ENCODE peak calls at places on chromosomes 16 and 17, in four cellular contexts. X is adrenal gland, Q is H9, H is A549. O is an unnamed sample.

GRCh38 chr16:71431991-71432390 is 9.9 kb downstream of the TLE7 start:
- DNase-seq in X (no peak), Q (no peak), H (no peak), O (no peak)

GRCh38 chr17:72373910-72374741 is 253.3 kb downstream of the SOX9 start:
- DNase-seq in X (no peak), Q (no peak), H (no peak), O (no peak)

GRCh38 chr17:66620528-66620927 is 214.4 kb upstream of the CACNG5 start:
- DNase-seq in X (no peak), Q (no peak), H (no peak), O (no peak)

GRCh38 chr17:7435676-7436555 is 681 bp downstream of the TMEM102 start:
- DNase-seq in X (peak; percentile 57), Q (peak; percentile 91), H (peak; percentile 59), O (peak; percentile 69)

GRCh38 chr16:53817117-53817516 is 113.2 kb downstream of the FTO start:
- DNase-seq in X (peak; percentile 33), Q (no peak), H (peak; percentile 62), O (no peak)

GRCh38 chr16:83689385-83689831 is 118.4 kb upstream of the HSBP1 start:
- DNase-seq in X (no peak), Q (no peak), H (no peak), O (no peak)

GRCh38 chr17:31404028-31404949 is 12.8 kb downstream of the RAB11FIP4 start:
- DNase-seq in X (no peak), Q (peak; percentile 33), H (no peak), O (no peak)

GRCh38 chr16:87881327-87882200 is 12.3 kb upstream of the SLC7A5 start:
- DNase-seq in X (no peak), Q (no peak), H (no peak), O (no peak)

GRCh38 chr17:32533296-32533695 is 46.5 kb downstream of the CDK5R1 start:
- DNase-seq in X (no peak), Q (no peak), H (no peak), O (no peak)

GRCh38 chr17:3033741-3034577 is 29.4 kb downstream of the OR1D5 start:
- DNase-seq in X (peak; percentile 9), Q (no peak), H (no peak), O (no peak)

GRCh38 chr16:31416371-31416770 is 11.8 kb downstream of the COX6A2 start:
- DNase-seq in X (no peak), Q (no peak), H (no peak), O (no peak)

GRCh38 chr16:71297252-71297651 is 8.1 kb upstream of the CMTR2 start:
- DNase-seq in X (no peak), Q (no peak), H (no peak), O (no peak)

GRCh38 chr17:14214271-14214670 is 22.4 kb downstream of the CDRT15 start:
- DNase-seq in X (no peak), Q (no peak), H (no peak), O (no peak)

GRCh38 chr17:29107933-29108805 is 65.2 kb downstream of the PIPOX start:
- DNase-seq in X (peak; percentile 84), Q (no peak), H (peak; percentile 61), O (peak; percentile 65)

GRCh38 chr17:413706-414440 is 61.3 kb upstream of the RPH3AL start:
- DNase-seq in X (no peak), Q (no peak), H (no peak), O (no peak)

GRCh38 chr17:34445145-34445544 is 82.1 kb upstream of the CCL1 start:
- DNase-seq in X (no peak), Q (no peak), H (no peak), O (no peak)

GRCh38 chr17:68592667-68593330 is 8.4 kb downstream of the FAM20A start:
- DNase-seq in X (no peak), Q (peak; percentile 24), H (no peak), O (no peak)

GRCh38 chr16:69166946-69167930 is 19.7 kb upstream of the SNTB2 start:
- DNase-seq in X (no peak), Q (no peak), H (no peak), O (no peak)

GRCh38 chr16:47072158-47072557 is 71.6 kb downstream of the NETO2 start:
- DNase-seq in X (no peak), Q (no peak), H (no peak), O (no peak)

GRCh38 chr17:63961355-63962207 is 11.1 kb downstream of the SCN4A start:
- DNase-seq in X (peak; percentile 79), Q (peak; percentile 100), H (peak; percentile 83), O (peak; percentile 67)

GRCh38 chr17:2241823-2242222 is 61.8 kb downstream of the SMG6 start:
- DNase-seq in X (no peak), Q (no peak), H (no peak), O (no peak)

GRCh38 chr16:19850131-19850817 is 34.4 kb downstream of the GPRC5B start:
- DNase-seq in X (no peak), Q (no peak), H (no peak), O (no peak)

GRCh38 chr17:79617740-79618382 is 7.0 kb upstream of the RBFOX3 start:
- DNase-seq in X (no peak), Q (no peak), H (no peak), O (peak; percentile 4)

DNA sequence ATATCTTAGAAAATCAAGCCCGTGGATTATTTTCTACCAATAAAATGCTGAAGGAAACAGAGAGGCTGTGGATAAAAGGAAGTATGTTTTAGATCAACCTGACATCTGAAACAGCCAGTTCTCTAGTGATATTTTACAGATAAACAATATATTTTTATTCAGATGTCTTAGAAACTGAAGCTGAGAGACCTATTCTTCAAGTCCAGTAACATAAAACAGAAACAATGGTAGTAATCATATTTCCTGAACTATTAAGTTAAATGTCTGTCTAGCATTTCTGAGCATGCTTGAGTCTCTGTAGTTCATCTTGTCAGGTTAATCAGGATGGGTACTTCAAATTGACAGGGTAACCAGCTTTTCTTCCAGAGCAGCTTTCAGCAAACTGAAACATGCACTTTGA is 449.6 kb upstream of the TOM1L1 start:
- DNase-seq in X (no peak), Q (no peak), H (no peak), O (no peak)
- H3K9me3 ChIP-seq in X (no peaks in the 10 kb centered on the region), Q (peaks cover 21% of the 10 kb centered on the region), H (peaks cover 22% of the 10 kb centered on the region), O (no peaks in the 10 kb centered on the region)

GRCh38 chr16:35142147-35142808 is 1682.9 kb downstream of the TP53TG3F start:
- DNase-seq in X (no peak), Q (no peak), H (no peak), O (peak; percentile 40)
- H3K9me3 ChIP-seq in X (no peaks in the 10 kb centered on the region), Q (peaks cover 93% of the 10 kb centered on the region), H (peaks cover 5% of the 10 kb centered on the region), O (no peaks in the 10 kb centered on the region)

GRCh38 chr16:15574614-15574948 is 68.4 kb downstream of the MARF1 start:
- DNase-seq in X (no peak), Q (no peak), H (no peak), O (no peak)
- H3K9me3 ChIP-seq in X (no peaks in the 10 kb centered on the region), Q (no peaks in the 10 kb centered on the region), H (no peaks in the 10 kb centered on the region), O (no peaks in the 10 kb centered on the region)

GRCh38 chr16:16161319-16161718 is 62.0 kb downstream of the ABCC6 start:
- DNase-seq in X (no peak), Q (no peak), H (no peak), O (no peak)
- H3K9me3 ChIP-seq in X (no peaks in the 10 kb centered on the region), Q (peaks cover 20% of the 10 kb centered on the region), H (no peaks in the 10 kb centered on the region), O (no peaks in the 10 kb centered on the region)

GRCh38 chr17:8925808-8926207 is 39.7 kb downstream of the PIK3R5 start:
- DNase-seq in X (no peak), Q (peak; percentile 14), H (no peak), O (no peak)
- H3K9me3 ChIP-seq in X (no peaks in the 10 kb centered on the region), Q (peaks cover 12% of the 10 kb centered on the region), H (peaks cover 61% of the 10 kb centered on the region), O (peaks cover 31% of the 10 kb centered on the region)

GRCh38 chr17:27109346-27109745 is 184.6 kb upstream of the WSB1 start:
- DNase-seq in X (no peak), Q (no peak), H (no peak), O (no peak)
- H3K9me3 ChIP-seq in X (no peaks in the 10 kb centered on the region), Q (peaks cover 42% of the 10 kb centered on the region), H (no peaks in the 10 kb centered on the region), O (no peaks in the 10 kb centered on the region)

GRCh38 chr16:922051-922450 is 48.7 kb downstream of the LMF1 start:
- DNase-seq in X (no peak), Q (no peak), H (no peak), O (no peak)
- H3K9me3 ChIP-seq in X (no peaks in the 10 kb centered on the region), Q (peaks cover 8% of the 10 kb centered on the region), H (peaks cover 14% of the 10 kb centered on the region), O (no peaks in the 10 kb centered on the region)

GRCh38 chr17:53466733-53467132 is 356.0 kb upstream of the KIF2B start:
- DNase-seq in X (no peak), Q (no peak), H (no peak), O (no peak)

GRCh38 chr17:53462393-53462811 is 360.3 kb upstream of the KIF2B start:
- DNase-seq in X (no peak), Q (no peak), H (no peak), O (no peak)
- H3K9me3 ChIP-seq in X (no peaks in the 10 kb centered on the region), Q (peaks cover 12% of the 10 kb centered on the region), H (peaks cover 5% of the 10 kb centered on the region), O (no peaks in the 10 kb centered on the region)

GRCh38 chr16:59991171-59991570 is 1257.1 kb upstream of the GOT2 start:
- DNase-seq in X (no peak), Q (no peak), H (no peak), O (no peak)

GRCh38 chr16:59993101-59993500 is 1259.0 kb upstream of the GOT2 start:
- DNase-seq in X (no peak), Q (no peak), H (no peak), O (peak; percentile 31)

GRCh38 chr16:59988591-59988990 is 1254.5 kb upstream of the GOT2 start:
- DNase-seq in X (no peak), Q (no peak), H (no peak), O (no peak)
- H3K9me3 ChIP-seq in X (no peaks in the 10 kb centered on the region), Q (no peaks in the 10 kb centered on the region), H (peaks cover 31% of the 10 kb centered on the region), O (peaks cover 29% of the 10 kb centered on the region)

GRCh38 chr16:35485915-35486314 is 2026.5 kb downstream of the TP53TG3F start:
- DNase-seq in X (no peak), Q (no peak), H (no peak), O (no peak)

GRCh38 chr16:35480361-35480760 is 2020.9 kb downstream of the TP53TG3F start:
- DNase-seq in X (no peak), Q (no peak), H (no peak), O (no peak)

GRCh38 chr16:35480988-35481387 is 2021.6 kb downstream of the TP53TG3F start:
- DNase-seq in X (no peak), Q (no peak), H (no peak), O (no peak)
- H3K9me3 ChIP-seq in X (no peaks in the 10 kb centered on the region), Q (peaks cover 56% of the 10 kb centered on the region), H (no peaks in the 10 kb centered on the region), O (no peaks in the 10 kb centered on the region)

O was measured in left lung.